ENCODE peak calls at places on chromosomes 13 and 19, in nine cellular contexts. N is adrenal gland, L is SJCRH30, Y is testis, S is Peyer's patch, X is GM23248, R is PC-9, D is transverse colon, Z is cardiac muscle cell. B is an unnamed sample. For H3K36me3, the result is how much of the 10 kb centered on the place peaks cover.

GRCh38 chr13:77047649-77048343 is 20.8 kb upstream of the FBXL3 start:
- DNase-seq in N (no peak), L (no peak), Y (no peak), S (no peak), X (no peak), R (no peak), D (no peak), Z (no peak), B (no peak)

GRCh38 chr13:41652735-41653361 is 195.5 kb downstream of the RGCC start:
- DNase-seq in N (no peak), L (peak), Y (peak), S (no peak), X (peak), R (peak), D (no peak), Z (peak), B (peak)

GRCh38 chr19:55210120-55210493 is 806 bp upstream of the PTPRH start:
- DNase-seq in N (peak), L (no peak), Y (no peak), S (no peak), X (peak), R (peak), D (no peak), Z (no peak), B (peak)

GRCh38 chr19:58361900-58362271 is 665 bp downstream of the ZNF497 start:
- DNase-seq in N (peak), L (peak), Y (peak), S (peak), X (no peak), R (peak), D (peak), Z (no peak), B (no peak)

GRCh38 chr19:20244356-20244755 is 77.3 kb downstream of the ZNF486 start:
- DNase-seq in N (no peak), L (no peak), Y (no peak), S (no peak), X (no peak), R (no peak), D (no peak), Z (no peak), B (no peak)

GRCh38 chr19:44476559-44477408 is 23.5 kb downstream of the ZNF180 start:
- DNase-seq in N (no peak), L (peak), Y (no peak), S (no peak), X (peak), R (peak), D (no peak), Z (peak), B (no peak)

GRCh38 chr13:111115841-111116500 is 861 bp downstream of the ARHGEF7 start:
- DNase-seq in N (peak), L (no peak), Y (peak), S (no peak), X (peak), R (no peak), D (peak), Z (peak), B (no peak)

GRCh38 chr13:91647361-91647970 is 249.0 kb downstream of the GPC5 start:
- DNase-seq in N (no peak), L (peak), Y (peak), S (no peak), X (peak), R (no peak), D (peak), Z (no peak), B (no peak)

GRCh38 chr19:30635026-30635985 is 263.1 kb downstream of the ZNF536 start:
- DNase-seq in N (no peak), L (no peak), Y (no peak), S (no peak), X (no peak), R (no peak), D (no peak), Z (no peak), B (no peak)

GRCh38 chr13:36133950-36134349 is 2.8 kb upstream of the DCLK1 start:
- DNase-seq in N (no peak), L (no peak), Y (no peak), S (no peak), X (no peak), R (no peak), D (no peak), Z (no peak), B (no peak)

GRCh38 chr13:75685239-75685697 is 49.1 kb downstream of the LMO7 start:
- DNase-seq in N (no peak), L (peak), Y (no peak), S (no peak), X (peak), R (peak), D (no peak), Z (no peak), B (peak)

GRCh38 chr13:74202129-74202528 is 67.9 kb upstream of the KLF12 start:
- DNase-seq in N (no peak), L (no peak), Y (no peak), S (no peak), X (no peak), R (no peak), D (no peak), Z (no peak), B (no peak)

GRCh38 chr13:39132286-39132685 is 94.0 kb downstream of the NHLRC3 start:
- DNase-seq in N (no peak), L (no peak), Y (no peak), S (no peak), X (peak), R (no peak), D (no peak), Z (no peak), B (peak)

GRCh38 chr13:70714993-70715392 is 606.7 kb upstream of the KLHL1 start:
- DNase-seq in N (no peak), L (no peak), Y (no peak), S (no peak), X (no peak), R (no peak), D (no peak), Z (no peak), B (no peak)

GRCh38 chr19:38263696-38264485 is 482 bp upstream of the SPINT2 start:
- DNase-seq in N (peak), L (no peak), Y (peak), S (peak), X (peak), R (peak), D (peak), Z (no peak), B (peak)

GRCh38 chr13:49084961-49085360 is 109.2 kb downstream of the FNDC3A start:
- DNase-seq in N (no peak), L (no peak), Y (no peak), S (no peak), X (no peak), R (no peak), D (no peak), Z (no peak), B (no peak)

GRCh38 chr19:46023311-46023779 is 492 bp upstream of the PGLYRP1 start:
- DNase-seq in N (no peak), L (no peak), Y (peak), S (no peak), X (no peak), R (no peak), D (no peak), Z (no peak), B (no peak)

GRCh38 chr19:32339988-32340874 is 5.2 kb upstream of the ZNF507 start:
- DNase-seq in N (peak), L (peak), Y (peak), S (peak), X (peak), R (no peak), D (peak), Z (peak), B (no peak)

GRCh38 chr19:43132696-43133095 is 50.2 kb upstream of the PSG2 start:
- DNase-seq in N (no peak), L (no peak), Y (no peak), S (no peak), X (peak), R (no peak), D (no peak), Z (no peak), B (no peak)

GRCh38 chr19:55112781-55113569 is 4.5 kb downstream of the PPP1R12C start:
- DNase-seq in N (no peak), L (no peak), Y (no peak), S (peak), X (no peak), R (no peak), D (no peak), Z (no peak), B (no peak)

GRCh38 chr13:97133554-97133953 is 88.6 kb upstream of the MBNL2 start:
- DNase-seq in N (no peak), L (no peak), Y (no peak), S (no peak), X (no peak), R (no peak), D (no peak), Z (no peak), B (no peak)

GRCh38 chr19:50633359-50633758 is 6.3 kb downstream of the SYT3 start:
- DNase-seq in N (no peak), L (no peak), Y (no peak), S (no peak), X (no peak), R (no peak), D (no peak), Z (no peak), B (no peak)

GRCh38 chr13:41286370-41286769 is 23.0 kb upstream of the MTRF1 start:
- DNase-seq in N (no peak), L (no peak), Y (no peak), S (no peak), X (no peak), R (no peak), D (no peak), Z (no peak), B (no peak)

GRCh38 chr19:32890841-32891240 is 21.3 kb upstream of the SLC7A9 start:
- DNase-seq in N (no peak), L (no peak), Y (no peak), S (no peak), X (no peak), R (no peak), D (no peak), Z (no peak), B (no peak)

GRCh38 chr13:20188649-20189553 is 3.8 kb downstream of the GJB2 start:
- DNase-seq in N (no peak), L (no peak), Y (no peak), S (no peak), X (no peak), R (no peak), D (peak), Z (no peak), B (no peak)
- H3K4me3 ChIP-seq in N (no peak), L (no peak), Y (no peak), S (no peak), X (no peak), R (no peak), D (no peak), Z (no peak), B (no peak)

DNA sequence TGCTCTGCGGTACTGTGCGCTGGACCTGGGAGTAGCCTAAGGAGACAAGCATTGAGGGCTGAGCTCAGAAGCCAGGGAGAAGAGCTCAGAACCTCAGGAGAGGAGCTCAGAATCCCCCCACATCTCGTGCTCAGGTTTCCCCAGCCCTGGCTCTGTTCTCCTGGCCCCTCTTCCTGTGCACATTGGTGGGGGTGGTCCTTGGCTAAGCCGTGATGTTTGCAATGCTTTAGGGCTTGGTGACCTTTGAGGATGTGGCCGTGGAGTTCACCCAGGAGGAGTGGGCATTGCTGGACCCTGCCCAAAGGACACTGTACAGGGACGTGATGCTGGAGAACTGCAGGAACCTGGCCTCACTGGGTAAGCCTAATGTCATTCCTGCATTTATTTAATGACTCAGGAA is 6.6 kb downstream of the ZNF557 start:
- DNase-seq in N (peak), L (no peak), Y (no peak), S (no peak), X (no peak), R (no peak), D (no peak), Z (no peak), B (no peak)
- H3K36me3 ChIP-seq in N (under half), L (half or more), Y (under half), S (half or more), X (half or more), R (half or more), D (under half), Z (half or more), B (under half)

GRCh38 chr13:30906411-30906990 is 430 bp downstream of the MEDAG start:
- DNase-seq in N (no peak), L (no peak), Y (peak), S (no peak), X (peak), R (no peak), D (no peak), Z (peak), B (no peak)
- H3K4me3 ChIP-seq in N (no peak), L (no peak), Y (peak), S (peak), X (peak), R (no peak), D (no peak), Z (peak), B (peak)

GRCh38 chr19:8577741-8578140 is 499 bp upstream of the MYO1F start:
- DNase-seq in N (no peak), L (no peak), Y (no peak), S (no peak), X (no peak), R (no peak), D (no peak), Z (no peak), B (no peak)
- H3K36me3 ChIP-seq in N (under half), L (under half), Y (under half), S (under half), X (under half), R (under half), D (under half), Z (under half), B (under half)

DNA sequence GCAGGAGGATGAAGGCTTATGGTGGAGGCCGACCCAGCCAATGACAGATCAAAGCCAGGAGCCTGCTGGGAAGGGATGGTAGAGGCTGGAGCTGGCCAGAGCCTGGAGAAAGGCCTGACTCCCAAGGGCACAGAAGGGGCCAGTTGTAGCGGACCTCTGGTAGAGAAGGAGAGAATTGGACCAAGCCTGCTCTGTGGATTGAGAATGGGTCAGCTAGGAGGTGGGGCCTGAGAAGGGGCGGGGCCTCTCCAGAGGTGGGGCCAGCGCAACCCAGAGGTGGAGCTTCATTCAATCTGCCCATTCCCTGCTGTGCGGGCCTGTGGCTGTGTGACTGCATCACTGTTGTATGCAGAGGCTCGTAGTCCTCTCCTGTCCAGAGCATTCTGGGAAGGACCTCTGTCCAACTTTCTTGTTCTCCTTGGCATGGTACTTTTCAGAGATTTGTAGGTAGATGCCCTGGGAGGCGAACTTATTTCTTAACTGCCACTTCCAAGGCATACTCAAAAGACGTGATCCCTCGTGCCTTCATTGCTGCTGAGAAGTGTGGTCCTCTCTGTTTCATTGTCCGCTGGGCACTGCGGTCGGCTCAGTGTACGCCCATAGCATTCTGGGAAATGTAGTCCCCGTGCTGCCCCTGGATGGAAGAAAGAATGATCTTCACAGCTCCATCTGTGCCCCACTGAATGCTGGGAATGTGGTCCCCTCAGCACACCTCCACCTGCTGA is 6.7 kb downstream of the GRIN2D start:
- DNase-seq in N (peak), L (peak), Y (peak), S (peak), X (peak), R (peak), D (peak), Z (peak), B (no peak)
- H3K4me3 ChIP-seq in N (no peak), L (peak), Y (no peak), S (no peak), X (peak), R (peak), D (no peak), Z (peak), B (no peak)

GRCh38 chr19:1151917-1152601 is 22.0 kb downstream of the SBNO2 start:
- DNase-seq in N (no peak), L (no peak), Y (peak), S (no peak), X (peak), R (no peak), D (no peak), Z (no peak), B (no peak)

GRCh38 chr19:1150333-1151036 is 23.6 kb downstream of the SBNO2 start:
- DNase-seq in N (no peak), L (no peak), Y (no peak), S (no peak), X (no peak), R (no peak), D (no peak), Z (no peak), B (no peak)

GRCh38 chr19:1149259-1150045 is 24.6 kb downstream of the SBNO2 start:
- DNase-seq in N (no peak), L (no peak), Y (no peak), S (no peak), X (no peak), R (no peak), D (no peak), Z (no peak), B (no peak)

GRCh38 chr19:1153891-1154730 is 20.0 kb downstream of the SBNO2 start:
- DNase-seq in N (no peak), L (no peak), Y (no peak), S (no peak), X (no peak), R (no peak), D (no peak), Z (no peak), B (no peak)

GRCh38 chr19:1151037-1151716 is 22.9 kb downstream of the SBNO2 start:
- DNase-seq in N (no peak), L (no peak), Y (peak), S (no peak), X (no peak), R (no peak), D (no peak), Z (no peak), B (no peak)
- H3K36me3 ChIP-seq in N (under half), L (under half), Y (under half), S (half or more), X (under half), R (under half), D (under half), Z (under half), B (under half)

GRCh38 chr13:21075303-21076264 is 14.2 kb upstream of the LATS2 start:
- DNase-seq in N (no peak), L (no peak), Y (peak), S (no peak), X (peak), R (no peak), D (no peak), Z (peak), B (no peak)

GRCh38 chr13:21071894-21072293 is 10.5 kb upstream of the LATS2 start:
- DNase-seq in N (no peak), L (no peak), Y (no peak), S (no peak), X (no peak), R (no peak), D (no peak), Z (no peak), B (no peak)

GRCh38 chr13:21077360-21078353 is 16.3 kb upstream of the LATS2 start:
- DNase-seq in N (no peak), L (no peak), Y (no peak), S (no peak), X (no peak), R (no peak), D (no peak), Z (no peak), B (no peak)

GRCh38 chr13:21076265-21076653 is 14.9 kb upstream of the LATS2 start:
- DNase-seq in N (no peak), L (no peak), Y (no peak), S (no peak), X (no peak), R (no peak), D (no peak), Z (no peak), B (no peak)

DNA sequence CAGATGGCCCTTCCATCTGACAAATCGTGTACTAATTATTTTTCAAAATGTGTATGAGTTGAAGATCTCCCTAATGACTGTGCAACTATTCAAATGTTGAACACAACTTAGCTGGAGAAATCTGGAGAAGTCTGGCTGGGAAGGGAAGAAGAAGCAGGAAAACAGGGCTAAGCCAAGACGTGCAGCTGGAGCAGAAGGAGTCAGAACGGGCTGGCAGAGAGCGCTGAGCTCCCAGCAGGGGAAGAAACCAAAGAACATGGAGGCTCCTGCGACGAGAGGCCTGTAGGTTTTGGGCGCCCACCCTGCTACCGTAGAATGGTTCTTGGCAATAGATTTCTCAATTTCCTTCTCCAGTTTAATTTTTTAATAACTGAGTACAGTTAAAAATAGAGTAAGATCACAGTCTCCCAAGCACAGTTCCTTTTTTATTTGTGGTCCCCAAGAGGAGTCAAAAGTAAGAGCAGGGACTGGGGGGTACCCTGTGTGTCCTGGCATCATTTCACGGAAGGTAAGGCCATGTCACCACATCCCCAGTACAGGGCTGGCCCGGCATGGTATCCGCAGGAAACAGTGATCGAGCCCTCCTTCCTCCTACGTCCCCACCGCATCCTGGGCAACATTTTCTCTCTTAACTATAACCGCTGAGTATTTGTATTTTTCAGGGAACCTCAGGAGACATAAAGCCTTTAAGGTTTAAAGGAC is 13.4 kb upstream of the LATS2 start:
- DNase-seq in N (no peak), L (no peak), Y (peak), S (no peak), X (peak), R (no peak), D (no peak), Z (no peak), B (no peak)
- H3K4me3 ChIP-seq in N (no peak), L (no peak), Y (peak), S (no peak), X (peak), R (no peak), D (no peak), Z (no peak), B (no peak)

DNA sequence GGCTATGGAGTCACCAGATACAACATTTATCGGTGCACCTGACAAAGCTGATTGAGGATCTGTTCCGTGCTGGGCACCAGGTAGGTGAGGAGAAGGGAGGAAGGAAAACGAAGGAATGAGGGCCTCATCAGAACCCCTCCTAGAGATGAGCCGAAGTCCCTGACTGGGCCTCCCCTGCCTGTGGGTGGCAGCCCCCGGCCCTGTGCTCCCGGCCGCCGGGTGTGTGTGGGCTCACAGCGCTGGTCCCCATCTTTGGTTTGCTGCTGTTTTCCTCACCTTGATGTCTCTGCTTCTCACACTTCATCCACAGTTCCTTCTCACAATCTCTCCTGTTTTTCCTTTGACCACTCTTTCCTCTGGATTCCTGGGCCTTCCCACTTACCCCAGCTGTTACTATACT is 32.8 kb downstream of the TMED1 start:
- DNase-seq in N (no peak), L (no peak), Y (no peak), S (no peak), X (no peak), R (no peak), D (no peak), Z (no peak), B (no peak)
- H3K36me3 ChIP-seq in N (under half), L (under half), Y (under half), S (half or more), X (under half), R (under half), D (under half), Z (under half), B (under half)

GRCh38 chr13:99604636-99605035 is 103.4 kb downstream of the TM9SF2 start:
- DNase-seq in N (no peak), L (no peak), Y (no peak), S (no peak), X (no peak), R (no peak), D (no peak), Z (no peak), B (no peak)

GRCh38 chr13:99601535-99601934 is 100.3 kb downstream of the TM9SF2 start:
- DNase-seq in N (no peak), L (no peak), Y (no peak), S (no peak), X (no peak), R (no peak), D (no peak), Z (no peak), B (no peak)

GRCh38 chr13:99596180-99596579 is 94.9 kb downstream of the TM9SF2 start:
- DNase-seq in N (no peak), L (no peak), Y (no peak), S (no peak), X (no peak), R (no peak), D (no peak), Z (no peak), B (no peak)

GRCh38 chr13:99605417-99606321 is 104.4 kb downstream of the TM9SF2 start:
- DNase-seq in N (peak), L (peak), Y (peak), S (peak), X (peak), R (no peak), D (peak), Z (peak), B (no peak)

GRCh38 chr13:99600318-99600717 is 99.0 kb downstream of the TM9SF2 start:
- DNase-seq in N (no peak), L (no peak), Y (no peak), S (no peak), X (no peak), R (no peak), D (no peak), Z (peak), B (no peak)
- H3K4me3 ChIP-seq in N (no peak), L (no peak), Y (no peak), S (no peak), X (no peak), R (no peak), D (no peak), Z (no peak), B (no peak)

B was measured in kidney epithelial cell.